ENCODE peak calls at places on chromosomes 16 and 17, in five cellular contexts. One of them, this sample, is unnamed.

GRCh38 chr17:75345514-75346167 is 56.4 kb upstream of the SLC25A19 start:
- DNase-seq in glutamatergic neuron: no peak
- DNase-seq in nephron progenitor cell: no peak
- DNase-seq in body of pancreas: no peak
- DNase-seq in CD8-positive, alpha-beta T cell: peak; percentile 73
- DNase-seq in this sample: no peak

GRCh38 chr17:7435676-7436555 is 681 bp downstream of the TMEM102 start:
- DNase-seq in glutamatergic neuron: peak; percentile 53
- DNase-seq in CD8-positive, alpha-beta T cell: peak; percentile 67
- DNase-seq in body of pancreas: peak; percentile 62
- DNase-seq in nephron progenitor cell: peak; percentile 55
- DNase-seq in this sample: peak; percentile 43

GRCh38 chr16:16183562-16183961 is 39.7 kb downstream of the ABCC6 start:
- DNase-seq in nephron progenitor cell: no peak
- DNase-seq in CD8-positive, alpha-beta T cell: no peak
- DNase-seq in body of pancreas: no peak
- DNase-seq in glutamatergic neuron: no peak
- DNase-seq in this sample: no peak

GRCh38 chr17:75012320-75013076 is at the start of gene MRPL58:
- DNase-seq in nephron progenitor cell: peak; percentile 88
- DNase-seq in body of pancreas: peak; percentile 85
- DNase-seq in CD8-positive, alpha-beta T cell: peak; percentile 76
- DNase-seq in glutamatergic neuron: peak; percentile 92
- DNase-seq in this sample: peak; percentile 80

GRCh38 chr17:35423761-35424160 is 8.5 kb downstream of the SLFN12 start:
- DNase-seq in glutamatergic neuron: no peak
- DNase-seq in nephron progenitor cell: no peak
- DNase-seq in body of pancreas: no peak
- DNase-seq in CD8-positive, alpha-beta T cell: no peak
- DNase-seq in this sample: no peak

GRCh38 chr16:28990375-28991040 is 5.7 kb downstream of the LAT start:
- DNase-seq in CD8-positive, alpha-beta T cell: peak; percentile 74
- DNase-seq in nephron progenitor cell: no peak
- DNase-seq in glutamatergic neuron: no peak
- DNase-seq in body of pancreas: no peak
- DNase-seq in this sample: no peak

GRCh38 chr17:36608794-36609497 is 7.6 kb downstream of the MRM1 start:
- DNase-seq in CD8-positive, alpha-beta T cell: no peak
- DNase-seq in nephron progenitor cell: peak; percentile 65
- DNase-seq in glutamatergic neuron: peak; percentile 61
- DNase-seq in body of pancreas: peak; percentile 46
- DNase-seq in this sample: peak; percentile 40

GRCh38 chr16:17817943-17818342 is 347.2 kb upstream of the XYLT1 start:
- DNase-seq in body of pancreas: no peak
- DNase-seq in nephron progenitor cell: no peak
- DNase-seq in CD8-positive, alpha-beta T cell: no peak
- DNase-seq in glutamatergic neuron: no peak
- DNase-seq in this sample: no peak

GRCh38 chr16:75322706-75323105 is 71.3 kb upstream of the BCAR1 start:
- DNase-seq in nephron progenitor cell: no peak
- DNase-seq in CD8-positive, alpha-beta T cell: no peak
- DNase-seq in body of pancreas: no peak
- DNase-seq in glutamatergic neuron: no peak
- DNase-seq in this sample: no peak

GRCh38 chr17:67666710-67667109 is 51.0 kb upstream of the NOL11 start:
- DNase-seq in nephron progenitor cell: no peak
- DNase-seq in CD8-positive, alpha-beta T cell: no peak
- DNase-seq in glutamatergic neuron: no peak
- DNase-seq in body of pancreas: no peak
- DNase-seq in this sample: no peak

GRCh38 chr17:82882715-82883446 is 43.1 kb upstream of the ZNF750 start:
- DNase-seq in nephron progenitor cell: no peak
- DNase-seq in glutamatergic neuron: peak; percentile 17
- DNase-seq in CD8-positive, alpha-beta T cell: peak; percentile 93
- DNase-seq in body of pancreas: peak; percentile 95
- DNase-seq in this sample: no peak

GRCh38 chr17:6027342-6028024 is 42.7 kb upstream of the WSCD1 start:
- DNase-seq in nephron progenitor cell: no peak
- DNase-seq in CD8-positive, alpha-beta T cell: no peak
- DNase-seq in glutamatergic neuron: no peak
- DNase-seq in body of pancreas: no peak
- DNase-seq in this sample: no peak

GRCh38 chr16:19879241-19879792 is 5.3 kb downstream of the GPRC5B start:
- DNase-seq in glutamatergic neuron: peak; percentile 65
- DNase-seq in body of pancreas: peak; percentile 63
- DNase-seq in CD8-positive, alpha-beta T cell: no peak
- DNase-seq in nephron progenitor cell: no peak
- DNase-seq in this sample: no peak

GRCh38 chr17:15404116-15404730 is 62.8 kb upstream of the TEKT3 start:
- DNase-seq in nephron progenitor cell: no peak
- DNase-seq in CD8-positive, alpha-beta T cell: no peak
- DNase-seq in glutamatergic neuron: no peak
- DNase-seq in body of pancreas: no peak
- DNase-seq in this sample: no peak

GRCh38 chr16:62638964-62639861 is 603.0 kb upstream of the CDH8 start:
- DNase-seq in CD8-positive, alpha-beta T cell: no peak
- DNase-seq in glutamatergic neuron: no peak
- DNase-seq in body of pancreas: no peak
- DNase-seq in nephron progenitor cell: no peak
- DNase-seq in this sample: no peak

GRCh38 chr17:44933824-44934744 is 13.5 kb downstream of the KIF18B start:
- DNase-seq in glutamatergic neuron: no peak
- DNase-seq in body of pancreas: no peak
- DNase-seq in nephron progenitor cell: no peak
- DNase-seq in CD8-positive, alpha-beta T cell: no peak
- DNase-seq in this sample: no peak

GRCh38 chr17:63450551-63450950 is 4.4 kb upstream of the CYB561 start:
- DNase-seq in nephron progenitor cell: peak; percentile 32
- DNase-seq in CD8-positive, alpha-beta T cell: peak; percentile 51
- DNase-seq in glutamatergic neuron: no peak
- DNase-seq in body of pancreas: no peak
- DNase-seq in this sample: no peak

GRCh38 chr17:51228177-51228576 is 31.7 kb downstream of the MBTD1 start:
- DNase-seq in CD8-positive, alpha-beta T cell: no peak
- DNase-seq in glutamatergic neuron: no peak
- DNase-seq in body of pancreas: no peak
- DNase-seq in nephron progenitor cell: no peak
- DNase-seq in this sample: no peak

GRCh38 chr17:72527819-72528218 is 407.0 kb downstream of the SOX9 start:
- DNase-seq in glutamatergic neuron: no peak
- DNase-seq in CD8-positive, alpha-beta T cell: no peak
- DNase-seq in body of pancreas: no peak
- DNase-seq in nephron progenitor cell: no peak
- DNase-seq in this sample: no peak

GRCh38 chr16:81551821-81552304 is 107.3 kb downstream of the CMIP start:
- DNase-seq in CD8-positive, alpha-beta T cell: no peak
- DNase-seq in body of pancreas: peak; percentile 28
- DNase-seq in glutamatergic neuron: no peak
- DNase-seq in nephron progenitor cell: no peak
- DNase-seq in this sample: no peak

GRCh38 chr17:8986295-8986694 is 20.8 kb upstream of the PIK3R5 start:
- DNase-seq in CD8-positive, alpha-beta T cell: no peak
- DNase-seq in glutamatergic neuron: no peak
- DNase-seq in body of pancreas: no peak
- DNase-seq in nephron progenitor cell: no peak
- DNase-seq in this sample: no peak

GRCh38 chr17:29572691-29573557 is 4.4 kb downstream of the TP53I13 start:
- DNase-seq in glutamatergic neuron: peak; percentile 86
- DNase-seq in nephron progenitor cell: peak; percentile 85
- DNase-seq in CD8-positive, alpha-beta T cell: peak; percentile 66
- DNase-seq in body of pancreas: peak; percentile 73
- DNase-seq in this sample: peak; percentile 59

GRCh38 chr17:65730711-65731169 is 169.3 kb upstream of the AXIN2 start:
- DNase-seq in body of pancreas: peak; percentile 13
- DNase-seq in nephron progenitor cell: no peak
- DNase-seq in glutamatergic neuron: no peak
- DNase-seq in CD8-positive, alpha-beta T cell: no peak
- DNase-seq in this sample: no peak

GRCh38 chr16:10338426-10338825 is 47.4 kb upstream of the ATF7IP2 start:
- DNase-seq in glutamatergic neuron: no peak
- DNase-seq in nephron progenitor cell: no peak
- DNase-seq in CD8-positive, alpha-beta T cell: no peak
- DNase-seq in body of pancreas: no peak
- DNase-seq in this sample: no peak

GRCh38 chr17:31355935-31356334 is 34.5 kb upstream of the EVI2A start:
- DNase-seq in glutamatergic neuron: no peak
- DNase-seq in nephron progenitor cell: no peak
- DNase-seq in CD8-positive, alpha-beta T cell: no peak
- DNase-seq in body of pancreas: no peak
- DNase-seq in this sample: no peak

GRCh38 chr17:41710472-41711090 is 1.6 kb upstream of the GAST start:
- DNase-seq in CD8-positive, alpha-beta T cell: no peak
- DNase-seq in glutamatergic neuron: peak; percentile 42
- DNase-seq in nephron progenitor cell: no peak
- DNase-seq in body of pancreas: peak; percentile 41
- DNase-seq in this sample: no peak

GRCh38 chr16:20309786-20310185 is 17.5 kb downstream of the GP2 start:
- DNase-seq in body of pancreas: peak; percentile 71
- DNase-seq in glutamatergic neuron: no peak
- DNase-seq in nephron progenitor cell: no peak
- DNase-seq in CD8-positive, alpha-beta T cell: no peak
- DNase-seq in this sample: no peak

DNA sequence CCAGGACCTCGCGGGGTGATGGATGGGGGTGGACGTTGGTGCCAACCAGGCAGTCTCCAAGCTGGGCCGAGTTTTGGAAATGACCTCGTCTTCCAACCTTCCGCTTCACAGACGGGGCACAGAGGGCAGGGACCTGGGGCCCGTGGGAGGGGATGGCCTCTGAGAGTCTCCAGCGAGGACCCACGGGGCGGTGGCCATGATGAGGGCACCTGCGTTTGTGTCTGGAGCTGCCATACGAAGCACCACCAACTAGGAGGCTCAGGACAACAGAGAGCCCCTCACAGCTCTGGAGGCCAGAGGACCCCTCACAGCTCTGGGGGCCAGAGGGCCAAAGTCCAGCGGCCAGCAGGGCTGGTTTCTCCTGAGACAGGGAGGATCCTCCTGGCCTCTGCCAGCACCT is 26.5 kb downstream of the SOX8 start:
- DNase-seq in glutamatergic neuron: no peak
- DNase-seq in body of pancreas: no peak
- DNase-seq in CD8-positive, alpha-beta T cell: no peak
- DNase-seq in nephron progenitor cell: no peak
- DNase-seq in this sample: no peak
- TF ChIP-seq CTCF in glutamatergic neuron: no peak
- TF ChIP-seq CTCF in body of pancreas: no peak
- TF ChIP-seq CTCF in CD8-positive, alpha-beta T cell: no peak
- TF ChIP-seq CTCF in nephron progenitor cell: no peak
- TF ChIP-seq CTCF in this sample: no peak

GRCh38 chr16:2882460-2883026 is 472 bp upstream of the FLYWCH2 start:
- DNase-seq in CD8-positive, alpha-beta T cell: peak; percentile 97
- DNase-seq in glutamatergic neuron: peak; percentile 94
- DNase-seq in nephron progenitor cell: peak; percentile 92
- DNase-seq in body of pancreas: peak; percentile 97
- DNase-seq in this sample: peak; percentile 86

GRCh38 chr16:2884041-2884451 is 1.0 kb downstream of the FLYWCH2 start:
- DNase-seq in glutamatergic neuron: no peak
- DNase-seq in CD8-positive, alpha-beta T cell: no peak
- DNase-seq in body of pancreas: no peak
- DNase-seq in nephron progenitor cell: no peak
- DNase-seq in this sample: no peak

GRCh38 chr16:2879854-2880508 is 3.0 kb upstream of the FLYWCH2 start:
- DNase-seq in nephron progenitor cell: no peak
- DNase-seq in glutamatergic neuron: no peak
- DNase-seq in body of pancreas: no peak
- DNase-seq in CD8-positive, alpha-beta T cell: no peak
- DNase-seq in this sample: no peak

DNA sequence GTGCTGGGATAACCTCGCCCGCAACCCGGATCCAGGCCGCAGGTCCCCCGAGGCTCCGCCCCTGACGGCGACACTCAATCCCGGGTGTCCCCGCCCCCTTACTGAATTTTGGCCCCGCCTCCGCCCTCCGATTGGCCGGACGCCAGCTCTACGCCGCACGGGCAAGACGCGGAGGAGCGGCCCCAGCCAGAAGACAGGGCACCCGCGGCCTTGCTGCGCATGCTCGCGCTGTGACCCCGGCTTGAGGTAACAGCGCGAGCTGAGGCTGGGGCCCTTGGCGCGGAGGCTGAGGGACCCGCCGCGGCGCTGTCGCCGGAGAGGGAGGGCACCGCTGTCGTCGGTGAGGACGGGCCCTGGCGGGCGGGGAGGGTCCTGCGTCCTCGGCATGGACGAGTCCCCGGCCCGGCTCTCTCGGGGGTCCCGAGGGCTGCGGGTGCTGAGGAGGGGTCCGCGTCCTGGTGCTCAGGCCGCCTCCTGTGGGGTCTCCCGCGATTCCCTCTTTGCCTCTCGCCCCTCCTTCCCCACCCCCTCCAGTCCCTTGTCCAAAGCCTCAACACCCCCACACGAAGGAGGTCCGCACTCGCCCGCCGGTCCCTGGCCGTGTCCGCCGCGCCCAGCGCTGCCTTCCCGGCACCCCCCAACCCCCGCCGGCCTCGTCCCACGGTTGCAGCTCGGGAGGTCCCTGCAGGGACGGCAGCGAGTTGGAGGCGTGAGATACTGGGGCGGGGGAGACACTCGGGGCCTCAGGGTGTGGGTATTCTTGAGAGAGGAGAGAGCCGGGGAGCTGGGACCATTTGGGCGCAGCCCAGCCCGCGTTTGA is at the start of gene FLYWCH2:
- DNase-seq in glutamatergic neuron: peak; percentile 100
- DNase-seq in nephron progenitor cell: peak; percentile 100
- DNase-seq in CD8-positive, alpha-beta T cell: peak; percentile 98
- DNase-seq in body of pancreas: peak; percentile 99
- DNase-seq in this sample: peak; percentile 100
- TF ChIP-seq CTCF in glutamatergic neuron: peak; percentile 47
- TF ChIP-seq CTCF in nephron progenitor cell: no peak
- TF ChIP-seq CTCF in CD8-positive, alpha-beta T cell: no peak
- TF ChIP-seq CTCF in body of pancreas: no peak
- TF ChIP-seq CTCF in this sample: peak; percentile 31

GRCh38 chr17:81298991-81299733 is 4.1 kb upstream of the SLC38A10 start:
- DNase-seq in CD8-positive, alpha-beta T cell: peak; percentile 3
- DNase-seq in glutamatergic neuron: peak; percentile 48
- DNase-seq in body of pancreas: no peak
- DNase-seq in nephron progenitor cell: no peak
- DNase-seq in this sample: no peak

GRCh38 chr17:81295031-81295677 is at the start of gene SLC38A10:
- DNase-seq in CD8-positive, alpha-beta T cell: peak; percentile 89
- DNase-seq in nephron progenitor cell: peak; percentile 89
- DNase-seq in body of pancreas: peak; percentile 94
- DNase-seq in glutamatergic neuron: peak; percentile 93
- DNase-seq in this sample: peak; percentile 78

GRCh38 chr17:81294512-81295030 is 536 bp downstream of the SLC38A10 start:
- DNase-seq in glutamatergic neuron: no peak
- DNase-seq in nephron progenitor cell: peak; percentile 48
- DNase-seq in CD8-positive, alpha-beta T cell: no peak
- DNase-seq in body of pancreas: peak; percentile 59
- DNase-seq in this sample: no peak

GRCh38 chr17:81298325-81298990 is 3.4 kb upstream of the SLC38A10 start:
- DNase-seq in body of pancreas: no peak
- DNase-seq in CD8-positive, alpha-beta T cell: peak; percentile 10
- DNase-seq in nephron progenitor cell: no peak
- DNase-seq in glutamatergic neuron: no peak
- DNase-seq in this sample: no peak

GRCh38 chr17:81295678-81296381 is 723 bp upstream of the SLC38A10 start:
- DNase-seq in nephron progenitor cell: no peak
- DNase-seq in body of pancreas: peak; percentile 89
- DNase-seq in CD8-positive, alpha-beta T cell: peak; percentile 64
- DNase-seq in glutamatergic neuron: no peak
- DNase-seq in this sample: peak; percentile 37
- TF ChIP-seq CTCF in nephron progenitor cell: peak; percentile 17
- TF ChIP-seq CTCF in body of pancreas: peak; percentile 46
- TF ChIP-seq CTCF in CD8-positive, alpha-beta T cell: no peak
- TF ChIP-seq CTCF in glutamatergic neuron: peak; percentile 28
- TF ChIP-seq CTCF in this sample: peak; percentile 52

GRCh38 chr17:79840204-79840988 is 1.2 kb upstream of the CBX4 start:
- DNase-seq in body of pancreas: peak; percentile 70
- DNase-seq in nephron progenitor cell: peak; percentile 51
- DNase-seq in CD8-positive, alpha-beta T cell: peak; percentile 41
- DNase-seq in glutamatergic neuron: peak; percentile 74
- DNase-seq in this sample: no peak
- TF ChIP-seq CTCF in body of pancreas: no peak
- TF ChIP-seq CTCF in nephron progenitor cell: no peak
- TF ChIP-seq CTCF in CD8-positive, alpha-beta T cell: no peak
- TF ChIP-seq CTCF in glutamatergic neuron: no peak
- TF ChIP-seq CTCF in this sample: no peak

This sample was measured in progenitor cell of endocrine pancreas.